ENCODE peak calls at places on chromosomes 2 and 18, in five cellular contexts. C is CD4-positive, alpha-beta T cell; H is fibroblast of the conjunctiva; M is anterior cingulate cortex; Y is fibroblast of the aortic adventitia. V is an unnamed sample.
A peak's percentile ranks its signal among the peaks of the same experiment; 100 is the strongest.

GRCh38 chr18:58360324-58360723 is 268.6 kb downstream of the ALPK2 start:
- DNase-seq in Y (no peak), H (no peak), M (no peak), C (no peak), V (no peak)

GRCh38 chr18:75247041-75247551 is 36.5 kb downstream of the TSHZ1 start:
- DNase-seq in C (no peak), H (peak; percentile 23), M (no peak), Y (peak; percentile 79), V (peak; percentile 66)

GRCh38 chr2:220296174-220296573 is 668.7 kb downstream of the SLC4A3 start:
- DNase-seq in Y (no peak), H (no peak), C (no peak), M (no peak), V (no peak)

GRCh38 chr2:237652181-237652580 is 24.8 kb downstream of the LRRFIP1 start:
- DNase-seq in Y (no peak), C (no peak), M (no peak), H (no peak), V (no peak)

GRCh38 chr2:100584811-100585210 is 22.0 kb downstream of the PDCL3 start:
- DNase-seq in M (no peak), H (no peak), C (no peak), Y (no peak), V (no peak)

GRCh38 chr18:75204978-75205759 is 3.8 kb downstream of the PTGR3 start:
- DNase-seq in Y (no peak), C (no peak), M (no peak), H (no peak), V (no peak)

GRCh38 chr18:38032516-38032915 is 466.9 kb upstream of the CELF4 start:
- DNase-seq in H (no peak), C (no peak), M (no peak), Y (no peak), V (no peak)

GRCh38 chr2:146037334-146037870 is 1517.5 kb upstream of the ZEB2 start:
- DNase-seq in H (no peak), Y (no peak), C (no peak), M (no peak), V (no peak)

GRCh38 chr2:32900246-32901000 is 46.3 kb upstream of the LTBP1 start:
- DNase-seq in C (no peak), H (no peak), Y (no peak), M (no peak), V (no peak)

V was measured in fibroblast of pulmonary artery.